ENCODE peak calls at places on chromosomes 3 and 15, in five cellular contexts. A is left ventricle myocardium inferior, P is tibial nerve, T is aorta, J is transverse colon. U is an unnamed sample. For H3K9me3 and H3K4me1, the result is how much of the 10 kb centered on the place peaks cover.

GRCh38 chr3:139124197-139124596 is 79.5 kb upstream of the PRR23C start:
- DNase-seq in A (no peak), P (no peak), T (no peak), J (no peak), U (no peak)

GRCh38 chr3:170301404-170301803 is 56.1 kb upstream of the SKIL start:
- DNase-seq in A (no peak), P (no peak), T (no peak), J (no peak), U (no peak)

GRCh38 chr3:14451844-14452533 is 49.6 kb downstream of the SLC6A6 start:
- DNase-seq in A (peak), P (peak), T (no peak), J (peak), U (peak)

GRCh38 chr15:81760686-81761085 is 285.1 kb downstream of the MEX3B start:
- DNase-seq in A (no peak), P (no peak), T (no peak), J (no peak), U (no peak)

GRCh38 chr3:138389144-138389601 is 40.8 kb downstream of the MRAS start:
- DNase-seq in A (no peak), P (no peak), T (no peak), J (no peak), U (no peak)

GRCh38 chr3:186277268-186277909 is 84.6 kb downstream of the DGKG start:
- DNase-seq in A (no peak), P (no peak), T (no peak), J (no peak), U (peak)

GRCh38 chr3:156379327-156379726 is 175.6 kb downstream of the SSR3 start:
- DNase-seq in A (no peak), P (no peak), T (no peak), J (no peak), U (no peak)

GRCh38 chr3:13352621-13353131 is 67.4 kb downstream of the NUP210 start:
- DNase-seq in A (no peak), P (no peak), T (no peak), J (no peak), U (no peak)

GRCh38 chr15:42547926-42548257 is 701 bp downstream of the LRRC57 start:
- DNase-seq in A (no peak), P (no peak), T (no peak), J (no peak), U (no peak)

GRCh38 chr15:47673343-47673761 is 44.0 kb upstream of the SEMA6D start:
- DNase-seq in A (no peak), P (no peak), T (no peak), J (no peak), U (no peak)

GRCh38 chr15:58228708-58229107 is 90.5 kb downstream of the AQP9 start:
- DNase-seq in A (no peak), P (no peak), T (no peak), J (no peak), U (peak)

GRCh38 chr3:107985496-107985895 is 105.3 kb downstream of the CD47 start:
- DNase-seq in A (no peak), P (no peak), T (no peak), J (no peak), U (no peak)

GRCh38 chr15:98286831-98287230 is 326.3 kb downstream of the ARRDC4 start:
- DNase-seq in A (no peak), P (no peak), T (no peak), J (no peak), U (no peak)

GRCh38 chr3:9180764-9181117 is 68.7 kb downstream of the SRGAP3 start:
- DNase-seq in A (no peak), P (no peak), T (no peak), J (no peak), U (no peak)

GRCh38 chr15:94523873-94524272 is 292.5 kb downstream of the MCTP2 start:
- DNase-seq in A (no peak), P (no peak), T (no peak), J (no peak), U (no peak)

GRCh38 chr3:138694287-138695007 is 85.9 kb downstream of the FAIM start:
- DNase-seq in A (no peak), P (no peak), T (no peak), J (no peak), U (peak)

GRCh38 chr15:40929730-40930429 is 740 bp downstream of the DLL4 start:
- DNase-seq in A (peak), P (no peak), T (peak), J (peak), U (peak)
- H3K4me3 ChIP-seq in A (peak), P (peak), T (peak), J (peak), U (no peak)

GRCh38 chr15:25186906-25187645 is 232.3 kb downstream of the SNRPN start:
- DNase-seq in A (no peak), P (no peak), T (peak), J (no peak), U (no peak)

GRCh38 chr15:25189551-25189950 is 234.8 kb downstream of the SNRPN start:
- DNase-seq in A (no peak), P (no peak), T (no peak), J (no peak), U (no peak)

GRCh38 chr15:25188051-25188450 is 233.3 kb downstream of the SNRPN start:
- DNase-seq in A (no peak), P (no peak), T (no peak), J (no peak), U (no peak)

GRCh38 chr15:25186411-25186810 is 231.6 kb downstream of the SNRPN start:
- DNase-seq in A (no peak), P (no peak), T (peak), J (no peak), U (no peak)

DNA sequence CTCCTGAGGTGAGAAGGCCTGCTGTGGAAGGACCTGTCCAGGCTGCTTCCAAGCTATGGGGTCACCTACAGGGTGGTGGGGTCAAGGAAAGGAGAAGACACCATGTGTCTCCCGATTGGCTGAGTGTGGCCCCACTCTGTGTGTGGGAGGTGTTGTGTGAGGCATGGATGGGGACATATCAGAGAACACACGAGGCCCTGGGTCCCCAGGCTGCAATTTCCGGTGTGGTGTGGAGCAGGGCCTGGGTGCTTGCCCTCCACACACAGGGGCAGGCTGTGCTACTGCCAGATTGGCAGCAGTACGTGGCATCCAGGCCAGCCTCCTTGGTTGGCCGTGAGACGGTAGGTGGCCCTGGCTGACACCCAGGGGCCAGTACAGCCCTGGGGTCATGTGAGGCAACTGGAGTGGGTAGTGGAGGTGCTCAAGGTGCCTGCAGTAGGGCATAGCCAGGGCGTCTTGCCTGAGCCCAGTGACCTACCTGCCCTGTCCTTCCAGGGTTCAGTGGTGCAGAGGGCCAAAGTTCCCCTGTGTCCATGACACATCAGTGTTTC is 233.8 kb downstream of the SNRPN start:
- DNase-seq in A (no peak), P (no peak), T (no peak), J (no peak), U (no peak)
- H3K9me3 ChIP-seq in A (under half), P (under half), T (under half), J (under half), U (under half)

DNA sequence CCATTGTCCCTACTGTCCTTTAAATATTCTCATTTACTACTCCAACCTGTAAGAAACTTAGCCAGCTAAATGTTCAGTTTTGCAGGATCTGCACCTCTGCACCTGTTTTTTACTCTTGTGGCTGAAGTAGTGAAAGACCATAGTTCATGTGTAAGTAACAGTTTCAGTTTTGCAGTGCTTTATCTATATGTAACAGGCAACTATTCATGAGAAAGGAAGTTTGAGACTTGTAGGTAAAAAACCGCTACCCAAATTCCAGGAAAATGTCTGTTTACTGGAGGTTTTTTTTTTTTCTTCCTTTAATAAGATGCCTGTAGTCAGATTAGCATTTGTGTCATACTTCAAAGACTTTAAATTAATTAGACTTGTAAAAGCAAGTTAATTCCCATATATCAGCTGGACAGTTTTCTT is 25.4 kb upstream of the MBNL1 start:
- DNase-seq in A (no peak), P (no peak), T (no peak), J (no peak), U (no peak)
- H3K4me1 ChIP-seq in A (under half), P (under half), T (under half), J (under half), U (under half)

DNA sequence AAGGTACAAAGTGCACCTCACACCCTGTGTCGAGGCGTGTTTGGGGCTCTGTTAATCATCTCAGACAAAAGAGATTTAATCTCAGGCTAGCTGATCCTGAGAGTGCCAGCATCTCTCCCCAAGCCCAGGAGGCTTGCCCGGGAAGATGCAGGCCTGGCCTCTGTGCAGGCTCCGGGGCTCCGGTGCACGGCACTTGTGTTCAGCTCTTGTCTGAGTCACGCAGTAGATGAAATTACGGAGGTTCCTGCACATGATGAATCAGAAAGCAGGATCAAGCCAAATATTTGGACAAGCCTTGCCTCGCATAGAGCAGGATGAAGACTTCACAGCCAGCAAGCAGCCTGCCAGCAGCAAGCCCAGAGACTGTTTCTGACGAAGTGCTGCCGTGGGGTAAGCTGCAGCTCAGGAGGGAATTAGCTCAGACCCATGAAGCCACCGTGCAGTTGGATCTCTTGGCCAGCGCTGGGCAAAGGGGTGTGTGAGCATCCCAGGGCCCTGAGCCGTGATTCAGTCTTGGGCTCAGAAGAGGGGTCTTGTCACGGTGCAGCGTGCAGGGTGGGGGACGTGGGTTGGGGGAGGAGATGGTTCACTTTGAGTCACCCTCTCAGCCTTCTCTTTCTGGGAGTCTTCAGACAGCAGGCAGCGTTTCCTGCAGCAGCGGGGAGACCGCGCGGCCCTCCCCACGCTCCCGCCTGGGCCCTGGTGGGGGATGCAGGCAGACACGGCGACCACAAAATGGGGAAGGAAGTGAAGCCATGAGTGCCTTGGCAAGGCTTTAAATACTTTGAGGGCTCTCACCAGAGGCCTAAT is 89.2 kb upstream of the MEF2A start:
- DNase-seq in A (peak), P (no peak), T (peak), J (peak), U (no peak)
- H3K4me3 ChIP-seq in A (no peak), P (no peak), T (no peak), J (no peak), U (no peak)

DNA sequence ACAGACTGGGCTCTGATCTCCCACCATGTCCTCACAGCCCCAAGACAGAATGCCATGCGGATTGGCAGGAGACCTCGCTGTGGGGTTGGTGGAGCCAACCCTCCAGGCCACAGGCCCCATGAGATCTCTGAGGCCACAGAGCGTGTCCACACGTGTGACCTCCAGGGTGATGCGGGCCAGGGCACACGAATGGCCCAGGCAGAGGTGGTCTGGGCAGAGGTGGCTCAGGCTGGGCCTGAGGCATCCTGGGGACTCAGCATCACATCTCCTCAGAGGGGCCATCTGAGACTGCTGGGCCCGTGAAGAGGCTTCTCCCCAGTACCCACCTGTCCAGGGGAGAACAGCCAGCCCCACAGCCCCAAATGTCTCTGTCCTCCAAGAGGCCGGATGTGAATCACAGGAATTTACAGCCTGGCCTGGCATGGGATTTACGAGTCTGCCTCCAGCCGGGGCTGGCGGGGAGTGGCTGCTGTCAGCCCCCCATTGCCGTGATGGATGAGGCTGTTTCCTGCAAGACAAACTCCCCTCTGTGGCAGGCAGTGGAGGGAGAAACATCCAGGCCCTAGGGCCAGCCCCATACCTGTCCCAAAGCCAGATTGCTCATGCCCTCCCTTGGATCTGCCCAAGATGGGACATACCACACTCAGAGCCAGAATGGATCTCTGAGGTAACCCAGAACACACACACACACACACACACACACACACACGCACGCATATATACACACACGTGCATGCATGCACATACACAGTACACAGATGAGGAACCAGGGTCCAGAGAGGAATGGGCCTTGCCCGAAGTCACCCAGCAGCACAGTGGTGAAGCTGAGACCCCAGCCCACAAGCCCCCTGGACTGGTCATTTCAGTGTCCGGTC is 208.3 kb downstream of the TBC1D2B start:
- DNase-seq in A (peak), P (no peak), T (peak), J (no peak), U (no peak)
- H3K9me3 ChIP-seq in A (under half), P (under half), T (under half), J (under half), U (under half)

GRCh38 chr15:31346367-31347066 is 19.9 kb downstream of the KLF13 start:
- DNase-seq in A (no peak), P (no peak), T (no peak), J (no peak), U (no peak)
- H3K4me1 ChIP-seq in A (half or more), P (under half), T (under half), J (under half), U (half or more)

U was measured in adrenal gland.